ENCODE peak calls at places on chromosomes 5 and 9, in eight cellular contexts. X, Y, G, N, B, P, F and W are unnamed samples.

GRCh38 chr9:127347831-127348699 is 48.9 kb upstream of the SLC2A8 start:
- DNase-seq in X (peak; percentile 39), Y (peak; percentile 32), G (peak; percentile 34), N (peak; percentile 4), B (peak; percentile 77), P (peak; percentile 25), F (no peak), W (no peak)

GRCh38 chr9:92426501-92426900 is 2.2 kb upstream of the OMD start:
- DNase-seq in X (no peak), Y (no peak), G (no peak), N (no peak), B (no peak), P (no peak), F (no peak), W (no peak)

GRCh38 chr9:90801175-90801506 is 478 bp upstream of the SYK start:
- DNase-seq in X (no peak), Y (no peak), G (no peak), N (no peak), B (no peak), P (no peak), F (no peak), W (no peak)

GRCh38 chr5:32785639-32786216 is 74.6 kb downstream of the NPR3 start:
- DNase-seq in X (no peak), Y (no peak), G (no peak), N (no peak), B (peak; percentile 58), P (peak; percentile 72), F (no peak), W (peak; percentile 66)

GRCh38 chr5:57304931-57305330 is 131.1 kb downstream of the GPBP1 start:
- DNase-seq in X (no peak), Y (no peak), G (no peak), N (no peak), B (no peak), P (no peak), F (no peak), W (no peak)

GRCh38 chr5:168869615-168870227 is 290.6 kb upstream of the PANK3 start:
- DNase-seq in X (no peak), Y (no peak), G (no peak), N (peak; percentile 44), B (no peak), P (no peak), F (no peak), W (peak; percentile 11)

GRCh38 chr5:167688731-167689130 is 602.7 kb upstream of the WWC1 start:
- DNase-seq in X (no peak), Y (no peak), G (no peak), N (no peak), B (peak; percentile 34), P (no peak), F (no peak), W (no peak)

GRCh38 chr9:17185630-17186029 is 50.8 kb downstream of the CNTLN start:
- DNase-seq in X (no peak), Y (no peak), G (no peak), N (no peak), B (no peak), P (no peak), F (no peak), W (no peak)

GRCh38 chr9:33686942-33687341 is 108.4 kb upstream of the PRSS3 start:
- DNase-seq in X (no peak), Y (no peak), G (no peak), N (no peak), B (no peak), P (no peak), F (no peak), W (no peak)

GRCh38 chr5:128777052-128777451 is 188.2 kb upstream of the SLC27A6 start:
- DNase-seq in X (no peak), Y (peak; percentile 38), G (no peak), N (no peak), B (no peak), P (no peak), F (no peak), W (no peak)

GRCh38 chr5:147418613-147419012 is 91.3 kb downstream of the DPYSL3 start:
- DNase-seq in X (no peak), Y (no peak), G (no peak), N (no peak), B (no peak), P (no peak), F (no peak), W (no peak)

GRCh38 chr5:23025604-23026003 is 172.5 kb upstream of the CDH12 start:
- DNase-seq in X (no peak), Y (no peak), G (no peak), N (no peak), B (no peak), P (no peak), F (no peak), W (no peak)
- TF ChIP-seq CTCF in X (no peak), Y (no peak), G (no peak), N (no peak), B (no peak), P (no peak), F (no peak), W (no peak)

GRCh38 chr5:10689391-10690081 is 71.5 kb downstream of the DAP start:
- DNase-seq in X (no peak), Y (no peak), G (no peak), N (no peak), B (peak; percentile 55), P (no peak), F (no peak), W (no peak)
- TF ChIP-seq CTCF in X (no peak), Y (peak; percentile 26), G (peak; percentile 10), N (peak; percentile 24), B (peak; percentile 48), P (peak; percentile 26), F (peak; percentile 13), W (peak; percentile 26)

GRCh38 chr9:4088680-4089079 is 211.2 kb downstream of the GLIS3 start:
- DNase-seq in X (no peak), Y (no peak), G (no peak), N (no peak), B (no peak), P (no peak), F (no peak), W (no peak)
- TF ChIP-seq CTCF in X (no peak), Y (no peak), G (no peak), N (no peak), B (no peak), P (no peak), F (no peak), W (no peak)

GRCh38 chr5:142636698-142637324 is 49.1 kb downstream of the FGF1 start:
- DNase-seq in X (no peak), Y (no peak), G (no peak), N (no peak), B (no peak), P (no peak), F (no peak), W (no peak)
- TF ChIP-seq CTCF in X (no peak), Y (no peak), G (no peak), N (no peak), B (no peak), P (no peak), F (no peak), W (no peak)

GRCh38 chr9:123957731-123958130 is 27.8 kb upstream of the DENND1A start:
- DNase-seq in X (no peak), Y (no peak), G (no peak), N (no peak), B (peak; percentile 58), P (no peak), F (no peak), W (no peak)

GRCh38 chr9:123957168-123957721 is 27.3 kb upstream of the DENND1A start:
- DNase-seq in X (no peak), Y (no peak), G (no peak), N (no peak), B (peak; percentile 35), P (no peak), F (peak; percentile 16), W (no peak)

GRCh38 chr9:123959787-123960186 is 29.9 kb upstream of the DENND1A start:
- DNase-seq in X (no peak), Y (no peak), G (no peak), N (no peak), B (peak; percentile 27), P (no peak), F (no peak), W (no peak)

GRCh38 chr9:123960965-123961364 is 31.0 kb upstream of the DENND1A start:
- DNase-seq in X (no peak), Y (no peak), G (peak; percentile 30), N (no peak), B (no peak), P (no peak), F (no peak), W (no peak)

GRCh38 chr9:123960366-123960765 is 30.4 kb upstream of the DENND1A start:
- DNase-seq in X (no peak), Y (no peak), G (no peak), N (no peak), B (no peak), P (no peak), F (no peak), W (no peak)
- TF ChIP-seq CTCF in X (no peak), Y (peak; percentile 27), G (no peak), N (no peak), B (peak; percentile 12), P (no peak), F (no peak), W (no peak)

GRCh38 chr5:66178799-66179198 is 34.7 kb downstream of the SREK1 start:
- DNase-seq in X (no peak), Y (no peak), G (no peak), N (no peak), B (no peak), P (no peak), F (no peak), W (no peak)

GRCh38 chr5:66180282-66180955 is 36.3 kb downstream of the SREK1 start:
- DNase-seq in X (no peak), Y (no peak), G (no peak), N (no peak), B (no peak), P (no peak), F (no peak), W (no peak)

GRCh38 chr5:66174338-66174737 is 30.2 kb downstream of the SREK1 start:
- DNase-seq in X (peak; percentile 18), Y (no peak), G (peak; percentile 14), N (no peak), B (peak; percentile 53), P (no peak), F (no peak), W (peak; percentile 5)

DNA sequence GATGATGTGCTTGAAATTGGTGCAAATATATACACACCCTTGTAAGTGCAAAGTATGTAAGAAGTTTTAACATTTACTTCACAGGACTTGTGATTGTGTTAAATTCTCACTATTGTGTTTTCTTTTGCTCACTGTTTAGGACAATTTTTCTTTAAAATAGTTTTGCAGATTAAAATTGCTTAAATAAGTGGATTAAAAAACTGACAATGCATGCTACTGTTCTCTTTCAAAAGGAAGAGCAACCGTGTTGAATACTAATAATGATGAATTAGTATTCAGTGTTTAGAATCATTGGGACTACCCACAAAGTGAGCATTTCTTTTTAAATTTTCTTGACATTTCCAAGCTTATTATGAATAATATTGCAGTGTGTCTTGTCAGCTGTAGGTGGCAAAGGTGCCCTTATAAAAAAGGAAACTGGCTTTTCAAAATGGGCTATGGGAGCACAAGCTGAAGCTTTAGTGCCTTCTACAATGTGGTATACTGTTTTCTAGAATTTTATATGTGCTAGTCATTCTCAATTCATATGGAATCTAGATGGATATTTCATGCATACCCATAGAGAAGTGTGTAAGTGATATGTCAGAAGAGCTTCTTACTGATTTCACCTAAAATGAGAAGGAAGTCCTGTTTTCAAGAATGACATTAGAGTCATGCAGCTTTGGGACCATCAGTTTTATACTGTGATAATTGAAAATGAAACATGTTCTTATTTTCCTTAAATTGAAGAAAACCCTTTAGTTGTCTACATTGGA is 35.4 kb downstream of the SREK1 start:
- DNase-seq in X (no peak), Y (no peak), G (no peak), N (no peak), B (no peak), P (no peak), F (no peak), W (no peak)
- TF ChIP-seq CTCF in X (no peak), Y (no peak), G (no peak), N (no peak), B (no peak), P (no peak), F (no peak), W (no peak)